ENCODE peak calls at places on chromosome 7, in nine cellular contexts. One of them, this sample, is unnamed.

GRCh38 chr7:119037941-119038340 is 813.4 kb downstream of the ANKRD7 start:
- DNase-seq in pancreas: peak
- DNase-seq in astrocyte of the spinal cord: no peak
- DNase-seq in CD8-positive, alpha-beta memory T cell: no peak
- DNase-seq in stimulated activated CD4-positive, alpha-beta T cell treated with anti-CD3 and anti-CD28 coated beads, Interleukin-1b, Interleukin-23, amount 100 ng/mL, for 48 hours: no peak
- DNase-seq in C1 segment of cervical spinal cord: no peak
- DNase-seq in EH: no peak
- DNase-seq in prostate gland: no peak
- DNase-seq in ACHN: no peak
- DNase-seq in this sample: no peak

GRCh38 chr7:70390251-70390650 is 741.7 kb upstream of the GALNT17 start:
- DNase-seq in pancreas: no peak
- DNase-seq in astrocyte of the spinal cord: peak
- DNase-seq in CD8-positive, alpha-beta memory T cell: no peak
- DNase-seq in stimulated activated CD4-positive, alpha-beta T cell treated with anti-CD3 and anti-CD28 coated beads, Interleukin-1b, Interleukin-23, amount 100 ng/mL, for 48 hours: no peak
- DNase-seq in C1 segment of cervical spinal cord: no peak
- DNase-seq in EH: no peak
- DNase-seq in prostate gland: no peak
- DNase-seq in ACHN: no peak
- DNase-seq in this sample: no peak

GRCh38 chr7:25823571-25823970 is 328.4 kb upstream of the NFE2L3 start:
- DNase-seq in pancreas: no peak
- DNase-seq in astrocyte of the spinal cord: no peak
- DNase-seq in CD8-positive, alpha-beta memory T cell: no peak
- DNase-seq in stimulated activated CD4-positive, alpha-beta T cell treated with anti-CD3 and anti-CD28 coated beads, Interleukin-1b, Interleukin-23, amount 100 ng/mL, for 48 hours: no peak
- DNase-seq in C1 segment of cervical spinal cord: no peak
- DNase-seq in EH: no peak
- DNase-seq in prostate gland: no peak
- DNase-seq in ACHN: no peak
- DNase-seq in this sample: no peak

GRCh38 chr7:79217468-79217867 is 236.0 kb downstream of the MAGI2 start:
- DNase-seq in pancreas: no peak
- DNase-seq in astrocyte of the spinal cord: peak
- DNase-seq in CD8-positive, alpha-beta memory T cell: no peak
- DNase-seq in stimulated activated CD4-positive, alpha-beta T cell treated with anti-CD3 and anti-CD28 coated beads, Interleukin-1b, Interleukin-23, amount 100 ng/mL, for 48 hours: no peak
- DNase-seq in C1 segment of cervical spinal cord: no peak
- DNase-seq in EH: peak
- DNase-seq in prostate gland: no peak
- DNase-seq in ACHN: peak
- DNase-seq in this sample: no peak

GRCh38 chr7:33754933-33755928 is 150.1 kb upstream of the BMPER start:
- DNase-seq in pancreas: no peak
- DNase-seq in astrocyte of the spinal cord: no peak
- DNase-seq in CD8-positive, alpha-beta memory T cell: no peak
- DNase-seq in stimulated activated CD4-positive, alpha-beta T cell treated with anti-CD3 and anti-CD28 coated beads, Interleukin-1b, Interleukin-23, amount 100 ng/mL, for 48 hours: no peak
- DNase-seq in C1 segment of cervical spinal cord: no peak
- DNase-seq in EH: no peak
- DNase-seq in prostate gland: no peak
- DNase-seq in ACHN: no peak
- DNase-seq in this sample: no peak

GRCh38 chr7:7969306-7970112 is 913 bp downstream of the GLCCI1 start:
- DNase-seq in pancreas: peak
- DNase-seq in astrocyte of the spinal cord: peak
- DNase-seq in CD8-positive, alpha-beta memory T cell: peak
- DNase-seq in stimulated activated CD4-positive, alpha-beta T cell treated with anti-CD3 and anti-CD28 coated beads, Interleukin-1b, Interleukin-23, amount 100 ng/mL, for 48 hours: peak
- DNase-seq in C1 segment of cervical spinal cord: no peak
- DNase-seq in EH: peak
- DNase-seq in prostate gland: peak
- DNase-seq in ACHN: peak
- DNase-seq in this sample: peak

GRCh38 chr7:129597672-129598071 is 13.8 kb upstream of the NRF1 start:
- DNase-seq in pancreas: no peak
- DNase-seq in astrocyte of the spinal cord: no peak
- DNase-seq in CD8-positive, alpha-beta memory T cell: no peak
- DNase-seq in stimulated activated CD4-positive, alpha-beta T cell treated with anti-CD3 and anti-CD28 coated beads, Interleukin-1b, Interleukin-23, amount 100 ng/mL, for 48 hours: no peak
- DNase-seq in C1 segment of cervical spinal cord: no peak
- DNase-seq in EH: no peak
- DNase-seq in prostate gland: no peak
- DNase-seq in ACHN: no peak
- DNase-seq in this sample: no peak

GRCh38 chr7:30148951-30149459 is 14.2 kb downstream of the MTURN start:
- DNase-seq in pancreas: peak
- DNase-seq in astrocyte of the spinal cord: no peak
- DNase-seq in CD8-positive, alpha-beta memory T cell: no peak
- DNase-seq in stimulated activated CD4-positive, alpha-beta T cell treated with anti-CD3 and anti-CD28 coated beads, Interleukin-1b, Interleukin-23, amount 100 ng/mL, for 48 hours: peak
- DNase-seq in C1 segment of cervical spinal cord: no peak
- DNase-seq in EH: no peak
- DNase-seq in prostate gland: peak
- DNase-seq in ACHN: no peak
- DNase-seq in this sample: no peak

GRCh38 chr7:25672476-25672875 is 444.2 kb upstream of the NPVF start:
- DNase-seq in pancreas: no peak
- DNase-seq in astrocyte of the spinal cord: no peak
- DNase-seq in CD8-positive, alpha-beta memory T cell: no peak
- DNase-seq in stimulated activated CD4-positive, alpha-beta T cell treated with anti-CD3 and anti-CD28 coated beads, Interleukin-1b, Interleukin-23, amount 100 ng/mL, for 48 hours: no peak
- DNase-seq in C1 segment of cervical spinal cord: no peak
- DNase-seq in EH: no peak
- DNase-seq in prostate gland: no peak
- DNase-seq in ACHN: no peak
- DNase-seq in this sample: no peak

This sample was measured in GM19239.